ENCODE peak calls at places on chromosomes 16 and 17, in seven cellular contexts. P is activated CD8-positive, alpha-beta memory T cell treated with anti-CD3 and anti-CD28 coated beads, Interleukin-2, amount 10 ng/mL, durations not matched to agents 7 days and 5 days; S is HTR-8/SVneo; B is stimulated activated CD4-positive, alpha-beta T cell treated with anti-CD3 and anti-CD28 coated beads, Interleukin-1b, Interleukin-23, amount 100 ng/mL, for 1 hour; U is heart right ventricle; E is NCI-H1436; O is gastrocnemius medialis. N is an unnamed sample.

GRCh38 chr16:76748698-76749097 is 442.3 kb upstream of the MON1B start:
- DNase-seq in B (no peak), E (no peak), O (no peak), U (no peak), P (no peak), S (no peak), N (no peak)

GRCh38 chr16:31052131-31052530 is 18.8 kb downstream of the STX4 start:
- DNase-seq in P (no peak), U (no peak), E (no peak), O (no peak), B (no peak), S (peak), N (no peak)

GRCh38 chr17:21024024-21024423 is 18.8 kb downstream of the USP22 start:
- DNase-seq in U (no peak), P (no peak), O (no peak), B (no peak), E (no peak), S (no peak), N (no peak)

GRCh38 chr17:38554430-38555350 is 51.1 kb downstream of the SRCIN1 start:
- DNase-seq in O (no peak), P (no peak), E (peak), U (no peak), S (no peak), B (no peak), N (no peak)

GRCh38 chr16:65658339-65659275 is 536.7 kb upstream of the CDH11 start:
- DNase-seq in P (no peak), S (no peak), E (no peak), B (no peak), U (no peak), O (no peak), N (no peak)

GRCh38 chr17:48954300-48954755 is 9.7 kb upstream of the SNF8 start:
- DNase-seq in P (peak), O (no peak), B (no peak), E (no peak), U (no peak), S (peak), N (no peak)

GRCh38 chr16:21645261-21645721 is 7.1 kb downstream of the IGSF6 start:
- DNase-seq in S (no peak), O (no peak), P (peak), U (no peak), B (no peak), E (no peak), N (no peak)

GRCh38 chr16:86427327-86427935 is 82.9 kb upstream of the FOXF1 start:
- DNase-seq in U (no peak), P (no peak), E (no peak), O (no peak), S (no peak), B (no peak), N (no peak)

GRCh38 chr17:46720408-46720807 is 98.1 kb downstream of the WNT3 start:
- DNase-seq in O (no peak), B (no peak), S (no peak), P (no peak), U (no peak), E (no peak), N (no peak)

GRCh38 chr17:50514936-50515702 is 6.9 kb downstream of the MYCBPAP start:
- DNase-seq in E (no peak), O (no peak), B (no peak), P (no peak), U (peak), S (no peak), N (no peak)

GRCh38 chr16:14007460-14007859 is 63.7 kb upstream of the MRTFB start:
- DNase-seq in O (no peak), U (no peak), B (no peak), E (no peak), P (no peak), S (no peak), N (no peak)

GRCh38 chr17:48459070-48459469 is 29.1 kb upstream of the SKAP1 start:
- DNase-seq in P (peak), E (no peak), B (no peak), U (no peak), S (no peak), O (no peak), N (no peak)

GRCh38 chr16:68179196-68179795 is 56.6 kb downstream of the ESRP2 start:
- DNase-seq in E (no peak), P (no peak), O (no peak), B (no peak), S (no peak), U (no peak), N (no peak)

GRCh38 chr16:89815639-89816348 is 653 bp downstream of the FANCA start:
- DNase-seq in O (no peak), E (no peak), U (no peak), S (no peak), B (no peak), P (no peak), N (no peak)

GRCh38 chr17:12342609-12343248 is 322.1 kb downstream of the MAP2K4 start:
- DNase-seq in E (no peak), O (no peak), U (no peak), B (no peak), S (peak), P (no peak), N (peak)

GRCh38 chr16:57603110-57604024 is 25.1 kb upstream of the ADGRG1 start:
- DNase-seq in S (no peak), O (no peak), U (no peak), B (no peak), P (peak), E (no peak), N (no peak)

GRCh38 chr17:41579484-41580243 is 7.0 kb downstream of the KRT14 start:
- DNase-seq in E (peak), B (no peak), S (peak), P (peak), O (peak), U (peak), N (peak)

GRCh38 chr17:46152423-46152822 is 40.8 kb downstream of the KANSL1 start:
- DNase-seq in E (no peak), O (no peak), B (no peak), S (no peak), P (no peak), U (no peak), N (no peak)

GRCh38 chr17:68452724-68453290 is 4.5 kb downstream of the WIPI1 start:
- DNase-seq in B (no peak), P (no peak), U (no peak), E (no peak), O (no peak), S (no peak), N (no peak)

GRCh38 chr17:15907290-15907689 is 37.6 kb upstream of the ADORA2B start:
- DNase-seq in E (no peak), P (peak), B (no peak), O (no peak), U (no peak), S (no peak), N (no peak)

GRCh38 chr17:73317554-73318426 is 6.0 kb upstream of the CDC42EP4 start:
- DNase-seq in B (no peak), U (no peak), S (no peak), O (no peak), E (no peak), P (no peak), N (no peak)

GRCh38 chr16:50815382-50815781 is 73.5 kb downstream of the CYLD start:
- DNase-seq in P (no peak), B (no peak), O (no peak), E (no peak), U (no peak), S (no peak), N (no peak)

GRCh38 chr16:86848821-86849220 is 270.5 kb downstream of the FOXL1 start:
- DNase-seq in U (no peak), B (no peak), O (no peak), P (no peak), E (no peak), S (no peak), N (no peak)

GRCh38 chr17:68533887-68534700 is 21.9 kb downstream of the PRKAR1A start:
- DNase-seq in O (no peak), E (no peak), B (no peak), S (no peak), P (no peak), U (no peak), N (no peak)

GRCh38 chr17:6524520-6524919 is 31.8 kb downstream of the PITPNM3 start:
- DNase-seq in B (no peak), U (no peak), E (no peak), O (no peak), P (no peak), S (no peak), N (no peak)

GRCh38 chr17:18039535-18040286 is 503 bp downstream of the GID4 start:
- DNase-seq in E (peak), U (peak), S (no peak), O (no peak), B (no peak), P (peak), N (no peak)

GRCh38 chr17:16293918-16294317 is 59.4 kb downstream of the CENPV start:
- DNase-seq in O (no peak), B (no peak), U (no peak), E (no peak), P (no peak), S (no peak), N (no peak)

GRCh38 chr17:32625971-32626370 is 139.2 kb downstream of the CDK5R1 start:
- DNase-seq in S (no peak), O (no peak), B (no peak), E (peak), P (no peak), U (no peak), N (no peak)